ENCODE peak calls at places on chromosome 1, in ten cellular contexts. L is H9; G is stimulated activated CD4-positive, alpha-beta T cell treated with anti-CD3 and anti-CD28 coated beads, Interleukin-2, amount 100 ng/mL, for 24 hours; Q is Calu3; Y is ovary; R is NCI-H774; B is GM10248; K is myocyte; E is GM18507; N is heart right ventricle. A is an unnamed sample.

GRCh38 chr1:29324771-29325351 is 88.5 kb downstream of the PTPRU start:
- DNase-seq in L (peak), G (no peak), Q (no peak), Y (no peak), R (no peak), B (no peak), K (no peak), E (no peak), N (no peak), A (peak)

GRCh38 chr1:208183977-208184901 is 59.9 kb downstream of the PLXNA2 start:
- DNase-seq in L (no peak), G (no peak), Q (peak), Y (peak), R (no peak), B (no peak), K (peak), E (no peak), N (no peak), A (no peak)

GRCh38 chr1:40575336-40575735 is 43.9 kb downstream of the ZNF684 start:
- DNase-seq in L (no peak), G (no peak), Q (no peak), Y (no peak), R (no peak), B (no peak), K (no peak), E (no peak), N (no peak), A (no peak)

GRCh38 chr1:115086176-115086830 is 3.0 kb downstream of the TSPAN2 start:
- DNase-seq in L (no peak), G (no peak), Q (no peak), Y (no peak), R (no peak), B (no peak), K (no peak), E (no peak), N (no peak), A (no peak)

GRCh38 chr1:169321539-169321938 is 46.1 kb downstream of the NME7 start:
- DNase-seq in L (no peak), G (no peak), Q (no peak), Y (no peak), R (no peak), B (no peak), K (peak), E (no peak), N (no peak), A (no peak)

GRCh38 chr1:240765732-240766363 is 153.9 kb upstream of the GREM2 start:
- DNase-seq in L (no peak), G (no peak), Q (peak), Y (no peak), R (no peak), B (no peak), K (peak), E (no peak), N (no peak), A (no peak)

GRCh38 chr1:222829868-222830267 is 15.0 kb downstream of the DISP1 start:
- DNase-seq in L (no peak), G (no peak), Q (no peak), Y (no peak), R (no peak), B (no peak), K (peak), E (no peak), N (no peak), A (no peak)

GRCh38 chr1:215631489-215631888 is 64.4 kb downstream of the KCTD3 start:
- DNase-seq in L (no peak), G (no peak), Q (peak), Y (no peak), R (peak), B (no peak), K (peak), E (no peak), N (peak), A (no peak)

GRCh38 chr1:39293375-39294070 is 89.0 kb downstream of the MACF1 start:
- DNase-seq in L (no peak), G (no peak), Q (no peak), Y (no peak), R (no peak), B (no peak), K (no peak), E (no peak), N (no peak), A (no peak)

GRCh38 chr1:145729196-145729595 is 9.9 kb downstream of the CD160 start:
- DNase-seq in L (no peak), G (no peak), Q (no peak), Y (no peak), R (no peak), B (no peak), K (no peak), E (no peak), N (no peak), A (no peak)

GRCh38 chr1:235941852-235942624 is 75.3 kb upstream of the LYST start:
- DNase-seq in L (no peak), G (no peak), Q (no peak), Y (no peak), R (no peak), B (no peak), K (no peak), E (no peak), N (no peak), A (no peak)

GRCh38 chr1:164560504-164560903 is 1.5 kb downstream of the PBX1 start:
- DNase-seq in L (no peak), G (no peak), Q (no peak), Y (no peak), R (no peak), B (no peak), K (no peak), E (no peak), N (no peak), A (no peak)

GRCh38 chr1:181541947-181542346 is 58.6 kb downstream of the CACNA1E start:
- DNase-seq in L (no peak), G (no peak), Q (no peak), Y (no peak), R (no peak), B (no peak), K (peak), E (no peak), N (no peak), A (no peak)

GRCh38 chr1:164735315-164736052 is 176.5 kb downstream of the PBX1 start:
- DNase-seq in L (no peak), G (no peak), Q (no peak), Y (no peak), R (no peak), B (no peak), K (peak), E (no peak), N (no peak), A (no peak)

GRCh38 chr1:100090471-100090870 is 42.3 kb downstream of the SASS6 start:
- DNase-seq in L (no peak), G (no peak), Q (no peak), Y (no peak), R (no peak), B (no peak), K (no peak), E (no peak), N (no peak), A (no peak)

GRCh38 chr1:151898519-151898991 is 10.8 kb downstream of the THEM4 start:
- DNase-seq in L (no peak), G (peak), Q (peak), Y (no peak), R (no peak), B (no peak), K (no peak), E (no peak), N (peak), A (no peak)

GRCh38 chr1:203672354-203672753 is 45.7 kb downstream of the ATP2B4 start:
- DNase-seq in L (no peak), G (no peak), Q (no peak), Y (peak), R (no peak), B (no peak), K (peak), E (no peak), N (peak), A (no peak)

A was measured in MM.1S.